ENCODE peak calls at places on chromosomes 4 and X, in ten cellular contexts. V is aorta; D is GM06990; J is T-helper 9 cell; L is vagina; Q is upper lobe of left lung; Z is HCEC 1CT; U is CD4-positive, alpha-beta T cell; Y is effector CD4-positive, alpha-beta T cell; B is hypothalamus. E is an unnamed sample.

GRCh38 chr4:183348706-183349659 is 26.8 kb upstream of the CLDN24 start:
- DNase-seq in V (no peak), D (no peak), J (no peak), L (no peak), Q (peak), Z (peak), U (no peak), Y (no peak), B (no peak), E (no peak)

GRCh38 chr4:3079694-3080123 is 5.2 kb downstream of the HTT start:
- DNase-seq in V (no peak), D (peak), J (no peak), L (no peak), Q (no peak), Z (no peak), U (no peak), Y (no peak), B (no peak), E (no peak)

GRCh38 chr4:27973056-27973455 is 1112.4 kb downstream of the STIM2 start:
- DNase-seq in V (no peak), D (no peak), J (no peak), L (no peak), Q (no peak), Z (no peak), U (no peak), Y (no peak), B (no peak), E (no peak)

GRCh38 chr4:39626913-39627312 is 11.8 kb downstream of the SMIM14 start:
- DNase-seq in V (no peak), D (no peak), J (no peak), L (no peak), Q (no peak), Z (no peak), U (no peak), Y (no peak), B (no peak), E (no peak)

GRCh38 chr4:144658908-144659307 is 13.0 kb downstream of the HHIP start:
- DNase-seq in V (no peak), D (no peak), J (no peak), L (no peak), Q (no peak), Z (peak), U (no peak), Y (no peak), B (no peak), E (no peak)

GRCh38 chr4:182604161-182604591 is 313.0 kb downstream of the DCTD start:
- DNase-seq in V (no peak), D (no peak), J (no peak), L (no peak), Q (no peak), Z (peak), U (no peak), Y (no peak), B (no peak), E (peak)

GRCh38 chrX:110087485-110088356 is 84.8 kb downstream of the TMEM164 start:
- DNase-seq in V (no peak), D (no peak), J (no peak), L (no peak), Q (no peak), Z (peak), U (no peak), Y (no peak), B (no peak), E (peak)

GRCh38 chr4:54090804-54091623 is 8.9 kb upstream of the GSX2 start:
- DNase-seq in V (peak), D (no peak), J (no peak), L (no peak), Q (peak), Z (no peak), U (peak), Y (no peak), B (no peak), E (peak)

GRCh38 chrX:151723156-151723760 is 7.4 kb downstream of the FATE1 start:
- DNase-seq in V (peak), D (no peak), J (no peak), L (no peak), Q (no peak), Z (no peak), U (no peak), Y (no peak), B (no peak), E (no peak)

GRCh38 chr4:89836031-89836777 is 757 bp downstream of the SNCA start:
- DNase-seq in V (peak), D (no peak), J (no peak), L (no peak), Q (peak), Z (peak), U (no peak), Y (no peak), B (peak), E (peak)